ENCODE peak calls at places on chromosomes 5 and 9, in nine cellular contexts. One of them, this sample, is unnamed.

GRCh38 chr5:82011761-82012160 is 39.9 kb downstream of the ATG10 start:
- DNase-seq in lower lobe of right lung: no peak
- DNase-seq in activated CD8-positive, alpha-beta memory T cell treated with anti-CD3 and anti-CD28 coated beads for 24 hours: no peak
- DNase-seq in EH: peak
- DNase-seq in upper lobe of right lung: no peak
- DNase-seq in stimulated activated CD8-positive, alpha-beta memory T cell treated with anti-CD3 and anti-CD28 coated beads, Interleukin-4, amount 100 ng/mL, for 48 hours: no peak
- DNase-seq in NCI-H510A treated with DMSO at 0.1 percent for 48 hours: no peak
- DNase-seq in NT2/D1: no peak
- DNase-seq in stimulated activated CD4-positive, alpha-beta T cell treated with anti-CD3 and anti-CD28 coated beads, Interleukin-12 subunit alpha, Interleukin-12 subunit beta, amount 100 ng/mL, for 48 hours: no peak
- DNase-seq in this sample: peak

GRCh38 chr5:170903075-170903474 is 41.3 kb downstream of the RANBP17 start:
- DNase-seq in lower lobe of right lung: no peak
- DNase-seq in activated CD8-positive, alpha-beta memory T cell treated with anti-CD3 and anti-CD28 coated beads for 24 hours: no peak
- DNase-seq in EH: no peak
- DNase-seq in upper lobe of right lung: no peak
- DNase-seq in stimulated activated CD8-positive, alpha-beta memory T cell treated with anti-CD3 and anti-CD28 coated beads, Interleukin-4, amount 100 ng/mL, for 48 hours: no peak
- DNase-seq in NCI-H510A treated with DMSO at 0.1 percent for 48 hours: no peak
- DNase-seq in NT2/D1: no peak
- DNase-seq in stimulated activated CD4-positive, alpha-beta T cell treated with anti-CD3 and anti-CD28 coated beads, Interleukin-12 subunit alpha, Interleukin-12 subunit beta, amount 100 ng/mL, for 48 hours: no peak
- DNase-seq in this sample: no peak

GRCh38 chr9:15430920-15431844 is 8.5 kb downstream of the SNAPC3 start:
- DNase-seq in lower lobe of right lung: no peak
- DNase-seq in activated CD8-positive, alpha-beta memory T cell treated with anti-CD3 and anti-CD28 coated beads for 24 hours: no peak
- DNase-seq in EH: no peak
- DNase-seq in upper lobe of right lung: no peak
- DNase-seq in stimulated activated CD8-positive, alpha-beta memory T cell treated with anti-CD3 and anti-CD28 coated beads, Interleukin-4, amount 100 ng/mL, for 48 hours: no peak
- DNase-seq in NCI-H510A treated with DMSO at 0.1 percent for 48 hours: no peak
- DNase-seq in NT2/D1: no peak
- DNase-seq in stimulated activated CD4-positive, alpha-beta T cell treated with anti-CD3 and anti-CD28 coated beads, Interleukin-12 subunit alpha, Interleukin-12 subunit beta, amount 100 ng/mL, for 48 hours: no peak
- DNase-seq in this sample: no peak

GRCh38 chr9:110141118-110141797 is 66.7 kb downstream of the C9orf152 start:
- DNase-seq in lower lobe of right lung: no peak
- DNase-seq in activated CD8-positive, alpha-beta memory T cell treated with anti-CD3 and anti-CD28 coated beads for 24 hours: no peak
- DNase-seq in EH: peak
- DNase-seq in upper lobe of right lung: no peak
- DNase-seq in stimulated activated CD8-positive, alpha-beta memory T cell treated with anti-CD3 and anti-CD28 coated beads, Interleukin-4, amount 100 ng/mL, for 48 hours: no peak
- DNase-seq in NCI-H510A treated with DMSO at 0.1 percent for 48 hours: no peak
- DNase-seq in NT2/D1: no peak
- DNase-seq in stimulated activated CD4-positive, alpha-beta T cell treated with anti-CD3 and anti-CD28 coated beads, Interleukin-12 subunit alpha, Interleukin-12 subunit beta, amount 100 ng/mL, for 48 hours: no peak
- DNase-seq in this sample: peak

GRCh38 chr5:140182803-140183367 is 7.9 kb downstream of the CYSTM1 start:
- DNase-seq in lower lobe of right lung: peak
- DNase-seq in activated CD8-positive, alpha-beta memory T cell treated with anti-CD3 and anti-CD28 coated beads for 24 hours: no peak
- DNase-seq in EH: peak
- DNase-seq in upper lobe of right lung: no peak
- DNase-seq in stimulated activated CD8-positive, alpha-beta memory T cell treated with anti-CD3 and anti-CD28 coated beads, Interleukin-4, amount 100 ng/mL, for 48 hours: no peak
- DNase-seq in NCI-H510A treated with DMSO at 0.1 percent for 48 hours: no peak
- DNase-seq in NT2/D1: no peak
- DNase-seq in stimulated activated CD4-positive, alpha-beta T cell treated with anti-CD3 and anti-CD28 coated beads, Interleukin-12 subunit alpha, Interleukin-12 subunit beta, amount 100 ng/mL, for 48 hours: no peak
- DNase-seq in this sample: no peak

GRCh38 chr9:88816141-88816540 is 175.1 kb upstream of the S1PR3 start:
- DNase-seq in lower lobe of right lung: no peak
- DNase-seq in activated CD8-positive, alpha-beta memory T cell treated with anti-CD3 and anti-CD28 coated beads for 24 hours: no peak
- DNase-seq in EH: peak
- DNase-seq in upper lobe of right lung: no peak
- DNase-seq in stimulated activated CD8-positive, alpha-beta memory T cell treated with anti-CD3 and anti-CD28 coated beads, Interleukin-4, amount 100 ng/mL, for 48 hours: no peak
- DNase-seq in NCI-H510A treated with DMSO at 0.1 percent for 48 hours: no peak
- DNase-seq in NT2/D1: no peak
- DNase-seq in stimulated activated CD4-positive, alpha-beta T cell treated with anti-CD3 and anti-CD28 coated beads, Interleukin-12 subunit alpha, Interleukin-12 subunit beta, amount 100 ng/mL, for 48 hours: no peak
- DNase-seq in this sample: no peak

GRCh38 chr5:150601774-150602345 is 38.6 kb upstream of the SYNPO start:
- DNase-seq in lower lobe of right lung: peak
- DNase-seq in activated CD8-positive, alpha-beta memory T cell treated with anti-CD3 and anti-CD28 coated beads for 24 hours: no peak
- DNase-seq in EH: no peak
- DNase-seq in upper lobe of right lung: no peak
- DNase-seq in stimulated activated CD8-positive, alpha-beta memory T cell treated with anti-CD3 and anti-CD28 coated beads, Interleukin-4, amount 100 ng/mL, for 48 hours: no peak
- DNase-seq in NCI-H510A treated with DMSO at 0.1 percent for 48 hours: no peak
- DNase-seq in NT2/D1: no peak
- DNase-seq in stimulated activated CD4-positive, alpha-beta T cell treated with anti-CD3 and anti-CD28 coated beads, Interleukin-12 subunit alpha, Interleukin-12 subunit beta, amount 100 ng/mL, for 48 hours: no peak
- DNase-seq in this sample: no peak

GRCh38 chr5:180161420-180162303 is 47.3 kb downstream of the RASGEF1C start:
- DNase-seq in lower lobe of right lung: no peak
- DNase-seq in activated CD8-positive, alpha-beta memory T cell treated with anti-CD3 and anti-CD28 coated beads for 24 hours: no peak
- DNase-seq in EH: no peak
- DNase-seq in upper lobe of right lung: no peak
- DNase-seq in stimulated activated CD8-positive, alpha-beta memory T cell treated with anti-CD3 and anti-CD28 coated beads, Interleukin-4, amount 100 ng/mL, for 48 hours: no peak
- DNase-seq in NCI-H510A treated with DMSO at 0.1 percent for 48 hours: no peak
- DNase-seq in NT2/D1: no peak
- DNase-seq in stimulated activated CD4-positive, alpha-beta T cell treated with anti-CD3 and anti-CD28 coated beads, Interleukin-12 subunit alpha, Interleukin-12 subunit beta, amount 100 ng/mL, for 48 hours: no peak
- DNase-seq in this sample: no peak

GRCh38 chr5:84885479-84886258 is 501.0 kb upstream of the EDIL3 start:
- DNase-seq in lower lobe of right lung: no peak
- DNase-seq in activated CD8-positive, alpha-beta memory T cell treated with anti-CD3 and anti-CD28 coated beads for 24 hours: no peak
- DNase-seq in EH: no peak
- DNase-seq in upper lobe of right lung: no peak
- DNase-seq in stimulated activated CD8-positive, alpha-beta memory T cell treated with anti-CD3 and anti-CD28 coated beads, Interleukin-4, amount 100 ng/mL, for 48 hours: no peak
- DNase-seq in NCI-H510A treated with DMSO at 0.1 percent for 48 hours: no peak
- DNase-seq in NT2/D1: no peak
- DNase-seq in stimulated activated CD4-positive, alpha-beta T cell treated with anti-CD3 and anti-CD28 coated beads, Interleukin-12 subunit alpha, Interleukin-12 subunit beta, amount 100 ng/mL, for 48 hours: no peak
- DNase-seq in this sample: peak

GRCh38 chr5:171646338-171647042 is 139.1 kb upstream of the SMIM23 start:
- DNase-seq in lower lobe of right lung: no peak
- DNase-seq in activated CD8-positive, alpha-beta memory T cell treated with anti-CD3 and anti-CD28 coated beads for 24 hours: no peak
- DNase-seq in EH: no peak
- DNase-seq in upper lobe of right lung: no peak
- DNase-seq in stimulated activated CD8-positive, alpha-beta memory T cell treated with anti-CD3 and anti-CD28 coated beads, Interleukin-4, amount 100 ng/mL, for 48 hours: no peak
- DNase-seq in NCI-H510A treated with DMSO at 0.1 percent for 48 hours: no peak
- DNase-seq in NT2/D1: no peak
- DNase-seq in stimulated activated CD4-positive, alpha-beta T cell treated with anti-CD3 and anti-CD28 coated beads, Interleukin-12 subunit alpha, Interleukin-12 subunit beta, amount 100 ng/mL, for 48 hours: no peak
- DNase-seq in this sample: no peak

GRCh38 chr5:172860520-172861443 is 26.7 kb downstream of the ERGIC1 start:
- DNase-seq in lower lobe of right lung: peak
- DNase-seq in activated CD8-positive, alpha-beta memory T cell treated with anti-CD3 and anti-CD28 coated beads for 24 hours: no peak
- DNase-seq in EH: peak
- DNase-seq in upper lobe of right lung: peak
- DNase-seq in stimulated activated CD8-positive, alpha-beta memory T cell treated with anti-CD3 and anti-CD28 coated beads, Interleukin-4, amount 100 ng/mL, for 48 hours: no peak
- DNase-seq in NCI-H510A treated with DMSO at 0.1 percent for 48 hours: no peak
- DNase-seq in NT2/D1: no peak
- DNase-seq in stimulated activated CD4-positive, alpha-beta T cell treated with anti-CD3 and anti-CD28 coated beads, Interleukin-12 subunit alpha, Interleukin-12 subunit beta, amount 100 ng/mL, for 48 hours: no peak
- DNase-seq in this sample: no peak

GRCh38 chr9:106953166-106953565 is 90.2 kb downstream of the ZNF462 start:
- DNase-seq in lower lobe of right lung: no peak
- DNase-seq in activated CD8-positive, alpha-beta memory T cell treated with anti-CD3 and anti-CD28 coated beads for 24 hours: no peak
- DNase-seq in EH: peak
- DNase-seq in upper lobe of right lung: no peak
- DNase-seq in stimulated activated CD8-positive, alpha-beta memory T cell treated with anti-CD3 and anti-CD28 coated beads, Interleukin-4, amount 100 ng/mL, for 48 hours: no peak
- DNase-seq in NCI-H510A treated with DMSO at 0.1 percent for 48 hours: no peak
- DNase-seq in NT2/D1: no peak
- DNase-seq in stimulated activated CD4-positive, alpha-beta T cell treated with anti-CD3 and anti-CD28 coated beads, Interleukin-12 subunit alpha, Interleukin-12 subunit beta, amount 100 ng/mL, for 48 hours: no peak
- DNase-seq in this sample: peak

GRCh38 chr5:110258460-110258859 is 468.0 kb downstream of the TMEM232 start:
- DNase-seq in lower lobe of right lung: no peak
- DNase-seq in activated CD8-positive, alpha-beta memory T cell treated with anti-CD3 and anti-CD28 coated beads for 24 hours: no peak
- DNase-seq in EH: no peak
- DNase-seq in upper lobe of right lung: peak
- DNase-seq in stimulated activated CD8-positive, alpha-beta memory T cell treated with anti-CD3 and anti-CD28 coated beads, Interleukin-4, amount 100 ng/mL, for 48 hours: no peak
- DNase-seq in NCI-H510A treated with DMSO at 0.1 percent for 48 hours: no peak
- DNase-seq in NT2/D1: no peak
- DNase-seq in stimulated activated CD4-positive, alpha-beta T cell treated with anti-CD3 and anti-CD28 coated beads, Interleukin-12 subunit alpha, Interleukin-12 subunit beta, amount 100 ng/mL, for 48 hours: no peak
- DNase-seq in this sample: no peak

GRCh38 chr9:108937561-108938305 is 3.5 kb downstream of the ABITRAM start:
- DNase-seq in lower lobe of right lung: no peak
- DNase-seq in activated CD8-positive, alpha-beta memory T cell treated with anti-CD3 and anti-CD28 coated beads for 24 hours: no peak
- DNase-seq in EH: no peak
- DNase-seq in upper lobe of right lung: no peak
- DNase-seq in stimulated activated CD8-positive, alpha-beta memory T cell treated with anti-CD3 and anti-CD28 coated beads, Interleukin-4, amount 100 ng/mL, for 48 hours: no peak
- DNase-seq in NCI-H510A treated with DMSO at 0.1 percent for 48 hours: no peak
- DNase-seq in NT2/D1: no peak
- DNase-seq in stimulated activated CD4-positive, alpha-beta T cell treated with anti-CD3 and anti-CD28 coated beads, Interleukin-12 subunit alpha, Interleukin-12 subunit beta, amount 100 ng/mL, for 48 hours: no peak
- DNase-seq in this sample: no peak

GRCh38 chr5:115946655-115947054 is 15.6 kb upstream of the LVRN start:
- DNase-seq in lower lobe of right lung: no peak
- DNase-seq in activated CD8-positive, alpha-beta memory T cell treated with anti-CD3 and anti-CD28 coated beads for 24 hours: no peak
- DNase-seq in EH: peak
- DNase-seq in upper lobe of right lung: no peak
- DNase-seq in stimulated activated CD8-positive, alpha-beta memory T cell treated with anti-CD3 and anti-CD28 coated beads, Interleukin-4, amount 100 ng/mL, for 48 hours: no peak
- DNase-seq in NCI-H510A treated with DMSO at 0.1 percent for 48 hours: no peak
- DNase-seq in NT2/D1: no peak
- DNase-seq in stimulated activated CD4-positive, alpha-beta T cell treated with anti-CD3 and anti-CD28 coated beads, Interleukin-12 subunit alpha, Interleukin-12 subunit beta, amount 100 ng/mL, for 48 hours: no peak
- DNase-seq in this sample: no peak

GRCh38 chr5:133397432-133397831 is 214.9 kb downstream of the FSTL4 start:
- DNase-seq in lower lobe of right lung: no peak
- DNase-seq in activated CD8-positive, alpha-beta memory T cell treated with anti-CD3 and anti-CD28 coated beads for 24 hours: peak
- DNase-seq in EH: no peak
- DNase-seq in upper lobe of right lung: no peak
- DNase-seq in stimulated activated CD8-positive, alpha-beta memory T cell treated with anti-CD3 and anti-CD28 coated beads, Interleukin-4, amount 100 ng/mL, for 48 hours: peak
- DNase-seq in NCI-H510A treated with DMSO at 0.1 percent for 48 hours: no peak
- DNase-seq in NT2/D1: no peak
- DNase-seq in stimulated activated CD4-positive, alpha-beta T cell treated with anti-CD3 and anti-CD28 coated beads, Interleukin-12 subunit alpha, Interleukin-12 subunit beta, amount 100 ng/mL, for 48 hours: no peak
- DNase-seq in this sample: no peak